ENCODE peak calls at places on chromosome 9, in eight cellular contexts. Q is aorta, V is astrocyte of the spinal cord, R is lower leg skin, X is skeletal muscle cell, Z is dermis blood vessel endothelial cell, U is NCI-H1694, H is esophagus muscularis mucosa. I is an unnamed sample.

GRCh38 chr9:111566234-111566633 is 33.2 kb downstream of the PTGR1 start:
- DNase-seq in Q (no peak), V (no peak), R (peak; percentile 19), X (no peak), Z (peak; percentile 81), U (no peak), H (no peak), I (no peak)

GRCh38 chr9:86605303-86605702 is 251.1 kb upstream of the TUT7 start:
- DNase-seq in Q (no peak), V (no peak), R (no peak), X (no peak), Z (no peak), U (no peak), H (no peak), I (no peak)

GRCh38 chr9:75181748-75182147 is 93.4 kb downstream of the OSTF1 start:
- DNase-seq in Q (no peak), V (peak; percentile 54), R (peak; percentile 25), X (no peak), Z (peak; percentile 66), U (no peak), H (no peak), I (peak; percentile 27)

GRCh38 chr9:97508852-97509251 is 7.4 kb downstream of the TMOD1 start:
- DNase-seq in Q (no peak), V (no peak), R (no peak), X (no peak), Z (no peak), U (no peak), H (peak; percentile 24), I (no peak)

GRCh38 chr9:83957029-83957513 is 22.9 kb downstream of the HNRNPK start:
- DNase-seq in Q (no peak), V (no peak), R (no peak), X (no peak), Z (no peak), U (no peak), H (no peak), I (no peak)

GRCh38 chr9:17004500-17004899 is 130.3 kb upstream of the CNTLN start:
- DNase-seq in Q (no peak), V (peak; percentile 27), R (no peak), X (peak; percentile 20), Z (no peak), U (no peak), H (no peak), I (peak; percentile 69)

GRCh38 chr9:83965350-83966208 is 14.4 kb downstream of the HNRNPK start:
- DNase-seq in Q (no peak), V (no peak), R (no peak), X (no peak), Z (no peak), U (no peak), H (no peak), I (no peak)

GRCh38 chr9:115997923-115998322 is 155.7 kb upstream of the PAPPA start:
- DNase-seq in Q (no peak), V (peak; percentile 81), R (no peak), X (peak; percentile 80), Z (no peak), U (no peak), H (no peak), I (peak; percentile 78)

GRCh38 chr9:105500108-105500766 is 52.4 kb downstream of the FSD1L start:
- DNase-seq in Q (no peak), V (no peak), R (no peak), X (no peak), Z (no peak), U (no peak), H (no peak), I (peak; percentile 57)

GRCh38 chr9:21813575-21814473 is 11.4 kb downstream of the MTAP start:
- DNase-seq in Q (no peak), V (peak; percentile 90), R (peak; percentile 83), X (no peak), Z (peak; percentile 92), U (peak; percentile 67), H (no peak), I (peak; percentile 60)

GRCh38 chr9:98707158-98708102 is 1.3 kb downstream of the GABBR2 start:
- DNase-seq in Q (no peak), V (peak; percentile 70), R (no peak), X (peak; percentile 43), Z (peak; percentile 82), U (peak; percentile 34), H (no peak), I (peak; percentile 38)

GRCh38 chr9:36840895-36841536 is 193.1 kb downstream of the PAX5 start:
- DNase-seq in Q (peak; percentile 8), V (no peak), R (no peak), X (no peak), Z (no peak), U (no peak), H (no peak), I (no peak)

GRCh38 chr9:124003636-124004349 is 7.8 kb upstream of the LHX2 start:
- DNase-seq in Q (no peak), V (no peak), R (no peak), X (no peak), Z (no peak), U (no peak), H (no peak), I (no peak)

GRCh38 chr9:34253460-34253837 is 74.6 kb downstream of the UBAP1 start:
- DNase-seq in Q (no peak), V (peak; percentile 49), R (no peak), X (no peak), Z (peak; percentile 39), U (peak; percentile 16), H (no peak), I (no peak)

GRCh38 chr9:8821910-8822666 is 1022.5 kb upstream of the DMAC1 start:
- DNase-seq in Q (no peak), V (peak; percentile 37), R (no peak), X (no peak), Z (no peak), U (no peak), H (no peak), I (no peak)

GRCh38 chr9:91474656-91475055 is 51.0 kb upstream of the NFIL3 start:
- DNase-seq in Q (no peak), V (no peak), R (no peak), X (peak; percentile 21), Z (no peak), U (no peak), H (no peak), I (no peak)

GRCh38 chr9:69571032-69571431 is 101.1 kb downstream of the APBA1 start:
- DNase-seq in Q (no peak), V (peak; percentile 37), R (no peak), X (no peak), Z (peak; percentile 44), U (no peak), H (no peak), I (peak; percentile 21)

GRCh38 chr9:98083059-98083458 is 26.5 kb downstream of the NANS start:
- DNase-seq in Q (no peak), V (no peak), R (no peak), X (no peak), Z (no peak), U (no peak), H (no peak), I (no peak)

GRCh38 chr9:130188860-130189481 is 16.8 kb downstream of the NCS1 start:
- DNase-seq in Q (no peak), V (no peak), R (no peak), X (no peak), Z (no peak), U (no peak), H (no peak), I (no peak)

GRCh38 chr9:111900934-111901612 is 4.5 kb downstream of the UGCG start:
- DNase-seq in Q (no peak), V (no peak), R (no peak), X (no peak), Z (no peak), U (no peak), H (no peak), I (no peak)

GRCh38 chr9:76717611-76718010 is 46.6 kb upstream of the PCA3 start:
- DNase-seq in Q (peak; percentile 50), V (no peak), R (no peak), X (no peak), Z (peak; percentile 78), U (no peak), H (no peak), I (no peak)

GRCh38 chr9:131873891-131874440 is 134.1 kb upstream of the RAPGEF1 start:
- DNase-seq in Q (no peak), V (no peak), R (no peak), X (no peak), Z (no peak), U (no peak), H (no peak), I (no peak)

GRCh38 chr9:132066057-132066456 is 13.6 kb downstream of the MED27 start:
- DNase-seq in Q (no peak), V (no peak), R (no peak), X (no peak), Z (no peak), U (no peak), H (no peak), I (no peak)